ENCODE peak calls at places on chromosomes 2 and 18, in five cellular contexts. C is CD8-positive, alpha-beta T cell; G is pancreas; H is GM23338; W is IMR-90. P is an unnamed sample. For H3K36me3, the result is how much of the 10 kb centered on the place peaks cover.

GRCh38 chr2:169977510-169977909 is 150.3 kb downstream of the UBR3 start:
- DNase-seq in C (no peak), G (no peak), H (no peak), W (no peak), P (no peak)

GRCh38 chr2:18546586-18546985 is 13.9 kb downstream of the RDH14 start:
- DNase-seq in C (no peak), G (no peak), H (peak), W (peak), P (no peak)

GRCh38 chr2:161414385-161415040 is 1.6 kb upstream of the TBR1 start:
- DNase-seq in C (no peak), G (peak), H (peak), W (peak), P (no peak)

GRCh38 chr2:29766191-29766590 is 155.2 kb downstream of the ALK start:
- DNase-seq in C (no peak), G (no peak), H (no peak), W (peak), P (no peak)

GRCh38 chr2:227655454-227655853 is 11.2 kb upstream of the SCYGR5 start:
- DNase-seq in C (no peak), G (no peak), H (no peak), W (peak), P (no peak)

GRCh38 chr18:79476918-79477685 is 81.4 kb downstream of the NFATC1 start:
- DNase-seq in C (no peak), G (peak), H (no peak), W (no peak), P (no peak)

GRCh38 chr18:69974365-69974764 is 26.7 kb upstream of the CD226 start:
- DNase-seq in C (no peak), G (no peak), H (no peak), W (peak), P (no peak)

GRCh38 chr2:15748736-15749323 is 157.2 kb downstream of the DDX1 start:
- DNase-seq in C (no peak), G (no peak), H (peak), W (no peak), P (no peak)

GRCh38 chr2:200225943-200226342 is 80.5 kb upstream of the SPATS2L start:
- DNase-seq in C (no peak), G (no peak), H (no peak), W (peak), P (no peak)

GRCh38 chr2:159462961-159463360 is 153.4 kb downstream of the BAZ2B start:
- DNase-seq in C (no peak), G (no peak), H (no peak), W (no peak), P (no peak)

GRCh38 chr2:84884396-84884795 is 3.5 kb upstream of the TRABD2A start:
- DNase-seq in C (no peak), G (no peak), H (no peak), W (no peak), P (no peak)

GRCh38 chr2:176188218-176188968 is at the start of gene HOXD1:
- DNase-seq in C (no peak), G (peak), H (peak), W (no peak), P (peak)

GRCh38 chr2:39664898-39665591 is 672 bp upstream of the TMEM178A start:
- DNase-seq in C (no peak), G (no peak), H (peak), W (no peak), P (no peak)

GRCh38 chr18:9586814-9587213 is 27.5 kb downstream of the PPP4R1 start:
- DNase-seq in C (no peak), G (no peak), H (no peak), W (no peak), P (no peak)

GRCh38 chr2:119251652-119252051 is 28.0 kb downstream of the STEAP3 start:
- DNase-seq in C (no peak), G (no peak), H (no peak), W (no peak), P (no peak)

GRCh38 chr18:6139007-6139406 is 243.7 kb upstream of the TMEM200C start:
- DNase-seq in C (no peak), G (no peak), H (no peak), W (no peak), P (no peak)

GRCh38 chr2:44949329-44950151 is 8.0 kb downstream of the SIX3 start:
- DNase-seq in C (no peak), G (no peak), H (peak), W (peak), P (no peak)

GRCh38 chr2:68018727-68019126 is 44.1 kb downstream of the C1D start:
- DNase-seq in C (no peak), G (no peak), H (no peak), W (peak), P (no peak)

GRCh38 chr2:118645891-118646290 is 201.6 kb downstream of the EN1 start:
- DNase-seq in C (no peak), G (no peak), H (peak), W (no peak), P (no peak)

GRCh38 chr2:3598912-3599854 is 4.3 kb downstream of the COLEC11 start:
- DNase-seq in C (no peak), G (no peak), H (no peak), W (no peak), P (no peak)

GRCh38 chr2:231223458-231223970 is 25.1 kb downstream of the ARMC9 start:
- DNase-seq in C (no peak), G (no peak), H (no peak), W (peak), P (no peak)

GRCh38 chr2:84286878-84287277 is 172.2 kb downstream of the SUCLG1 start:
- DNase-seq in C (no peak), G (no peak), H (no peak), W (no peak), P (no peak)

GRCh38 chr18:22667616-22668422 is 250.1 kb upstream of the CTAGE1 start:
- DNase-seq in C (no peak), G (no peak), H (no peak), W (peak), P (no peak)

GRCh38 chr2:67834482-67834881 is 228.3 kb downstream of the C1D start:
- DNase-seq in C (no peak), G (no peak), H (no peak), W (no peak), P (no peak)

GRCh38 chr18:62486290-62486964 is 36.4 kb upstream of the ZCCHC2 start:
- DNase-seq in C (no peak), G (no peak), H (no peak), W (peak), P (peak)

GRCh38 chr2:73832905-73833304 is 4.1 kb downstream of the STAMBP start:
- DNase-seq in C (no peak), G (no peak), H (no peak), W (peak), P (no peak)

GRCh38 chr18:70169747-70170146 is 35.7 kb downstream of the RTTN start:
- DNase-seq in C (no peak), G (no peak), H (no peak), W (no peak), P (no peak)

GRCh38 chr18:76621782-76622495 is 126.9 kb upstream of the ZNF516 start:
- DNase-seq in C (no peak), G (no peak), H (no peak), W (peak), P (no peak)

GRCh38 chr2:237200462-237200861 is 114.8 kb downstream of the COPS8 start:
- DNase-seq in C (no peak), G (no peak), H (no peak), W (no peak), P (peak)

GRCh38 chr2:127128508-127128907 is 21.6 kb upstream of the BIN1 start:
- DNase-seq in C (no peak), G (peak), H (peak), W (no peak), P (peak)

GRCh38 chr2:238635637-238636036 is 208.9 kb downstream of the ASB1 start:
- DNase-seq in C (no peak), G (no peak), H (no peak), W (no peak), P (no peak)

GRCh38 chr2:221570321-221571107 is 1.6 kb downstream of the EPHA4 start:
- DNase-seq in C (peak), G (peak), H (peak), W (peak), P (no peak)

GRCh38 chr18:26794210-26795101 is 71.1 kb downstream of the AQP4 start:
- DNase-seq in C (no peak), G (no peak), H (no peak), W (no peak), P (no peak)

GRCh38 chr2:161570424-161571050 is 53.7 kb upstream of the SLC4A10 start:
- DNase-seq in C (no peak), G (no peak), H (peak), W (no peak), P (no peak)

GRCh38 chr2:216792222-216793001 is 67.5 kb downstream of the TNP1 start:
- DNase-seq in C (no peak), G (no peak), H (peak), W (peak), P (no peak)

GRCh38 chr18:23585007-23585871 is 1.1 kb downstream of the NPC1 start:
- DNase-seq in C (peak), G (no peak), H (peak), W (no peak), P (peak)

GRCh38 chr2:70080597-70081200 is 6.6 kb upstream of the PCBP1 start:
- DNase-seq in C (no peak), G (no peak), H (no peak), W (no peak), P (no peak)
- H3K36me3 ChIP-seq in C (under half), G (under half), H (under half), W (under half), P (under half)

DNA sequence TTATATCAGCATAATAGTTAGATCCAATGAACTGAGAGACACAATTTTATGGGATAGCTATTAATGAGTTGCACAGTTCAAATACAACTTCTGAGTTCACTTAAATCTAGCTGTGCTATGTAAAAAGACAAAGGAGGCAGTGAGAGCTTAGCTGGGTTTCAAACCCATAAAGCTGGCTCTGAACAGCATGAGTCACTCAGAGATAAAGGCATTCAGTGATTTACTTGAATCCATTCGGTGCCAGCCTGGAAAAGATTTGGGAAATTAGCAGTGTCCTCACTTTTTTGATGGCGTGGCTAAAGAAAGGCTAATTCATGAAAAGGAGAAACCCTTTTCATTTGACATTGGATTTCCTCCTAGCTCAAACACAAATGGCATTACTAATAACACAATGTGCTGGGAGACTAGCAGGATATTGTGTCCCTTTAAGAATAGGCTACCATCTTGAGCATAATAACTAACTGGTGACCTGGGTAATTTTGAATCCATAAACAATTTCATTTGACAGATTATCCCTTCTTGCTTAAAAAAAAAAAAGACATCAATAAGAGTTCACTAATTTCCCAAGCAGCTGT is 98.4 kb upstream of the NEUROD1 start:
- DNase-seq in C (no peak), G (no peak), H (no peak), W (peak), P (no peak)
- H3K36me3 ChIP-seq in C (under half), G (under half), H (under half), W (under half), P (under half)

DNA sequence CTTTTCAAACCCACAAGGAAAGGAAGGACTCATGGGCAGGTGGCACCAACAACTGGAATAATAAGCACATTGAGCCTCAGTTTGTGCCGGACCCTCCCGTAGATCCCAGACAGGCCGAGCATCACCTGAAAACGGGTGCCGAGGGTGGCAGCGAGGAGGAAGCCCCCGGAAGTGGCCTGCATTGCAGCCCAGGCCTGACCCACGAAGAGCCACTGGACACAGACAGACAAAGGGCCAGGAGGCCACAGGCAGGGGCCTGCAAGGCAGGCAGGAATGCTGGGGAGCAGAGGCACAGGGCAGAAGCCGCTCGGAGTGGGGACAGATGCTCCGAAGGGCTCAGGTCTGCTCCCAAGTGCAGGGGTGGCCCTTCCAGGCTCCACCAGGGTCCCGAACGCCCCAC is 31.7 kb downstream of the MTERF4 start:
- DNase-seq in C (no peak), G (peak), H (no peak), W (no peak), P (peak)
- H3K36me3 ChIP-seq in C (under half), G (under half), H (under half), W (under half), P (half or more)

GRCh38 chr2:177678939-177679338 is 286.4 kb downstream of the AGPS start:
- DNase-seq in C (no peak), G (no peak), H (no peak), W (no peak), P (no peak)

GRCh38 chr2:177679611-177680530 is 287.3 kb downstream of the AGPS start:
- DNase-seq in C (no peak), G (no peak), H (no peak), W (no peak), P (no peak)

GRCh38 chr2:177673602-177674595 is 281.3 kb downstream of the AGPS start:
- DNase-seq in C (no peak), G (no peak), H (peak), W (no peak), P (no peak)

GRCh38 chr2:177675256-177676220 is 283.0 kb downstream of the AGPS start:
- DNase-seq in C (no peak), G (no peak), H (no peak), W (no peak), P (no peak)

GRCh38 chr2:177676636-177677035 is 284.1 kb downstream of the AGPS start:
- DNase-seq in C (no peak), G (no peak), H (no peak), W (no peak), P (no peak)
- H3K36me3 ChIP-seq in C (under half), G (under half), H (under half), W (under half), P (under half)

GRCh38 chr2:233256048-233256447 is 4.6 kb downstream of the ATG16L1 start:
- DNase-seq in C (no peak), G (no peak), H (no peak), W (no peak), P (no peak)
- H3K36me3 ChIP-seq in C (under half), G (under half), H (under half), W (under half), P (under half)

DNA sequence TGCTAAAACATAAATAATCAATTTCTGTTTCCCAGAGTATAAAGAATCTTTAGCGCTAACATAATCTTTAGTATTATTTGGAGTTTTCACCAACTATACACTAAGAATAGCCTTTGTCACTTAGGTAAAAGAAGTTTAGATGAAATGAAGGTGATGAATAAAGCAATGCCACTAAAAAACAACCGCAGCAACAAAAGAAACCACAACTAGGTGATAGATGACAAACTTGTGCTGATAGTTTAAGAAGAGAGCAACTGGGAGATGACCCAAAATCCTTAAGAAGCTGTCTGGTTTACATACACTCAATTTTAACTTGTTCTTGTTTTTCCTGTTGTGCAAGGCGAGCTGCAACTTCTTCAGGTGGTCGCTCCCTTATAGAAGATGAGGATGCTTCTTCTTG is 24.8 kb downstream of the IMMT start:
- DNase-seq in C (no peak), G (no peak), H (no peak), W (no peak), P (no peak)
- H3K36me3 ChIP-seq in C (under half), G (under half), H (under half), W (under half), P (under half)

GRCh38 chr2:27042159-27042661 is 9.3 kb upstream of the AGBL5 start:
- DNase-seq in C (no peak), G (no peak), H (no peak), W (no peak), P (no peak)
- H3K36me3 ChIP-seq in C (under half), G (under half), H (under half), W (under half), P (half or more)

DNA sequence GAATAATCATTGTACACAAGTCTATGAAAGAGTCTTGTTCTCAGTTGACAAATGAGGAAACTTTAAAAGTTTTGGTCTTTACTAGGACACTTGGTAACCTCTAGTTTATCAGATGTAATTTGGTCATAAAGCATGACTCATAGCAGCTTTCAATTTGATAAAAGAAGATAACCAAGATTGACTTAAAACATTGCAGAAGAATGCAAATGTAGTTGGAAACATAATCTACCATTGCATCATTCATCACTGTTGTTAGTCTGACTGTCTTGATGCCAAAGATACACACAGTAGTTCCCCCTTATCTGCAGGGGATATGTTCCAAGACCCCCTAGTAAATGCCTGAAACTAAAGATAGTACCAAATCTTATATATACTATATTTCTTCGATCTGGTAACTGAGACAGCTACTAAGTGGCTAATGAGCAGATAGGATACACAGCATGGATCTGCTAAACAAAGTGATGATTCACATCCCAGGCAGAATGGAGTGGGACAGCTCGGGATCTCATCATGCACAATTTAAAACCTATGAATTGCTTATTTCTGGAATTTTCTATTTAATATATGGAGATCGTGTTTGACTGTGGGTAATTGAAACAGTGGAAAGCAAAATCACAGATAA is 131.4 kb upstream of the CCDC68 start:
- DNase-seq in C (no peak), G (no peak), H (no peak), W (peak), P (no peak)
- H3K36me3 ChIP-seq in C (under half), G (under half), H (under half), W (under half), P (under half)

GRCh38 chr2:148701877-148702276 is 57.3 kb downstream of the EPC2 start:
- DNase-seq in C (no peak), G (no peak), H (no peak), W (no peak), P (no peak)
- H3K36me3 ChIP-seq in C (under half), G (under half), H (under half), W (under half), P (under half)